ENCODE peak calls at places on chromosomes 1 and 21, in eight cellular contexts. D, N, L, H, Y, A, C and K are unnamed samples. For H3K9me3 and H3K36me3, the result is how much of the 10 kb centered on the place peaks cover.

GRCh38 chr21:16913010-16913409 is 599.8 kb upstream of the CXADR start:
- DNase-seq in H (no peak), A (no peak), N (no peak), Y (no peak), C (no peak), D (peak), L (peak), K (no peak)

GRCh38 chr1:24878775-24879742 is 51.0 kb downstream of the RUNX3 start:
- DNase-seq in N (no peak), H (no peak), L (no peak), D (no peak), Y (peak), C (no peak), A (peak), K (no peak)

GRCh38 chr1:7554343-7555270 is 216.5 kb upstream of the VAMP3 start:
- DNase-seq in L (no peak), Y (peak), C (no peak), H (no peak), D (peak), N (peak), A (no peak), K (no peak)

GRCh38 chr1:156246241-156246761 is 1.6 kb downstream of the PAQR6 start:
- DNase-seq in A (no peak), L (no peak), Y (no peak), C (no peak), N (no peak), D (no peak), H (no peak), K (no peak)

GRCh38 chr1:31981976-31982375 is 31.7 kb upstream of the KHDRBS1 start:
- DNase-seq in H (no peak), Y (no peak), A (no peak), N (no peak), C (no peak), D (no peak), L (no peak), K (no peak)

GRCh38 chr1:100037665-100038400 is 68.0 kb downstream of the SLC35A3 start:
- DNase-seq in Y (peak), H (peak), A (peak), C (peak), L (peak), N (peak), D (peak), K (peak)

GRCh38 chr1:214573386-214574358 is 22.3 kb upstream of the PTPN14 start:
- DNase-seq in L (no peak), Y (no peak), N (no peak), D (peak), H (no peak), C (no peak), A (no peak), K (no peak)

GRCh38 chr1:163346326-163346870 is 24.6 kb downstream of the NUF2 start:
- DNase-seq in N (no peak), L (no peak), H (no peak), A (no peak), D (no peak), C (no peak), Y (no peak), K (no peak)

GRCh38 chr1:209207126-209207700 is 376.3 kb upstream of the CAMK1G start:
- DNase-seq in Y (no peak), D (no peak), N (no peak), C (no peak), A (no peak), L (no peak), H (no peak), K (no peak)

GRCh38 chr1:20348326-20348910 is 57.7 kb downstream of the VWA5B1 start:
- DNase-seq in L (no peak), Y (no peak), H (no peak), D (no peak), C (no peak), A (no peak), N (no peak), K (no peak)

GRCh38 chr1:224175615-224176014 is 7.4 kb upstream of the DEGS1 start:
- DNase-seq in C (peak), A (no peak), D (peak), H (no peak), N (no peak), Y (no peak), L (no peak), K (peak)

GRCh38 chr21:43318841-43319781 is 107.8 kb downstream of the SIK1 start:
- DNase-seq in Y (no peak), N (peak), A (no peak), C (no peak), L (peak), D (no peak), H (no peak), K (no peak)

GRCh38 chr1:39317111-39317510 is 112.6 kb downstream of the MACF1 start:
- DNase-seq in H (no peak), C (no peak), N (no peak), L (no peak), Y (no peak), D (no peak), A (no peak), K (peak)

DNA sequence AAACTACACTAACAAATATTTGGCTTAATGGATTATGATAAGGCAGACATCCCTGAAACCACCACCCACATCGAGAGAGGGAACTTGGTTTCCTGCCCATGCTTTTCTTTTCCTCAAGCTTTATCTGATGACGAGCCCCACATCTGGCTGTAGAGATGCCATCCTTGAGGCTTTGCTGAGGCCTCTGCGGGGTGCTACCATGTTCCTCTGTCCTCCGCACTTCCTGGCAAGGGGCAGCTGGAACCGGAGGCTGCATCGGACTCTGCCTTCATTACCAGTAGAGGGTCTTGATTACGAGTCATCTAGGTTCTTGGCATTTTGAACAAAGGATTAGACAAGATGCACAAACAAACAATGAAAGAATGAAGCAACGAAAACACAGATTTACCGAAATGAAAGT is 21.7 kb upstream of the C1orf174 start:
- DNase-seq in H (no peak), N (peak), D (no peak), L (no peak), A (no peak), Y (no peak), C (no peak), K (no peak)
- H3K9me3 ChIP-seq in H (under half), N (under half), D (under half), L (under half), A (under half), Y (under half), C (under half), K (under half)

GRCh38 chr1:222457084-222457483 is 90.8 kb downstream of the HHIPL2 start:
- DNase-seq in C (no peak), L (no peak), Y (no peak), H (no peak), A (no peak), D (no peak), N (no peak), K (no peak)

GRCh38 chr1:222461941-222462340 is 86.0 kb downstream of the HHIPL2 start:
- DNase-seq in D (no peak), L (no peak), H (no peak), N (no peak), A (no peak), C (no peak), Y (no peak), K (no peak)

GRCh38 chr1:222462598-222462997 is 85.3 kb downstream of the HHIPL2 start:
- DNase-seq in A (no peak), L (no peak), N (no peak), D (no peak), H (no peak), Y (no peak), C (no peak), K (no peak)

GRCh38 chr1:222457513-222457912 is 90.4 kb downstream of the HHIPL2 start:
- DNase-seq in C (no peak), D (no peak), A (no peak), L (no peak), N (no peak), Y (no peak), H (no peak), K (no peak)

DNA sequence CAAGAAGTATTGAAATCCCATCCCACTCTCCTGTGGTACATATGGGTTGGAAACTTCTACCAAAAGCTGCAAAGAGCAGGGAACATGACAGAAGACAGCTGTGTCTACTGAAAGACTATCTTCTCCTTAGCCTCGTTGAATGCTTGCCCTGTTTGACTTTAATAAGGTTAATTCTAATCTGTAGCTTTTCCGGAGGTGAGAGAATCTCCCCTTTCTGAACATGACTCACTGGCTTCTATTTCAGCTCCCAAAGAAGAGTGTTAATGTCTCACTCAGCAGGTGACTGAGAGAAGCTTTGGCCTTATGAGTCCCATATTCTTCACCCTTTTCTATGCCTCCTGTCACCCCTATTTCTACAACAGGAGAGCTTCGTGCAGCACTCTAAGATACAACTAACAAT is 88.3 kb downstream of the HHIPL2 start:
- DNase-seq in H (no peak), N (no peak), D (no peak), Y (no peak), A (no peak), C (no peak), L (no peak), K (no peak)
- H3K36me3 ChIP-seq in H (under half), N (under half), D (under half), Y (under half), A (under half), C (under half), L (under half), K (under half)

DNA sequence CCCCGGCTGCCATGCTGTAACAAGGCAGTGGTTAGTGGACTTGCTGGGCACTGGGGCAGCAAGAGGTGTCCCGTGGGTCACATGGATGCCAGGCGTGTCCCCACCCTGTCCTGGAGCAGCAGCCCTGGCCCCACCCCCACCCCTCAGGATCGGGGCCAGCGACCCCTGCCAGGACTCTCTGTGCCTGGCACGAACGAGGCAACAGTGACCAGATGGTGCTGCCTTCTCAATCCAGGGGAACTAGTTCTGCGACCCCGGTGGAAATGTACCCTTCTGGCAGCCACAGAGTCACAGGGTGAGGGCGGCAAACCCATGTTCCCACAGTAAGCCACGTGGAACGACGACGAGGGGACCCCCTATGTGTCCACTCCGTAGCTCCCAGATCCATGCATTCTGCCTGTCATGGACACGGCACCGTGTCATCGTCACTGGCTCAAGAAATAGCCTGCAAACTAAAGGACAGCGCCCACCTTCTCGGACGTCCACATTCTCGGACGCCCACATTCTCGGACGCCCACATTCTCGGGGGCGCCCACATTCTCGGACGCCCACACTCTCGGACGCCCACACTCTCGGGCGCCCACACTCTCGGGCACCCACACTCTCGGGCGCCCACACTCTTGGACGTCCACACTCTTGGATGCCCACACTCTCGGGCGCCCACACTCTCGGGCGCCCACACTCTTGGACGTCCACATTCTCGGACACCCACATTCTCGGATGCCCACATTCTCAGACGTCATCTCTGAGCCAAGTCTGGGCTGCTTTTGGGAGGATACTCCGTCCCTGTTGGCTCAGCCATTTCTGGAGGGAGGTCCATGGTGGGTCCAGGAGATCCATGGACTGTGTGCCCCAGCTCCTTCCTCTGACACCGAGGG is 19.6 kb upstream of the ACTRT2 start:
- DNase-seq in C (no peak), D (no peak), Y (no peak), H (no peak), L (no peak), A (no peak), N (peak), K (no peak)
- H3K9me3 ChIP-seq in C (under half), D (under half), Y (under half), H (under half), L (under half), A (under half), N (under half), K (under half)

DNA sequence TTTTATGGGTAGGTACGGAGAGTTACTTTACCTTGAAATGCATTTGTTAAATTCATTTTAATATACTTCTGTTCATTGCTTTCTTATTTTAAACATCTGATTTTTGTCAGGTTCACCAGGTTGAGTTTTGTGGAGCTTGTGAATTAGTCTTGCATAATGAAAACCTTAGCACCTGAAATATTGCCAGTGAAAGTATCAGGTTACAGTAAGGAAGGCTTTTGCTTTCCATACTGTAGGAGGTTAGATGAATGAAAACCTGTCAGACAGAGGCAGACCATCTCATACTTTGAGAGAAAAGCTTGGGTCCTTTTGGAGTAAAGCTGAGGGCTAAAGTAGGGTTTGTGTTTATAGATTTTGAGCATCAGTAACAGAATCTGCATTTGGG is 34.7 kb downstream of the THRAP3 start:
- DNase-seq in Y (no peak), C (no peak), D (no peak), N (no peak), H (no peak), A (no peak), L (no peak), K (no peak)
- H3K36me3 ChIP-seq in Y (under half), C (under half), D (half or more), N (under half), H (under half), A (under half), L (under half), K (under half)

GRCh38 chr1:228245111-228245510 is 37.3 kb downstream of the OBSCN start:
- DNase-seq in C (no peak), A (no peak), N (no peak), D (no peak), Y (no peak), L (no peak), H (no peak), K (no peak)
- H3K9me3 ChIP-seq in C (under half), A (under half), N (under half), D (half or more), Y (under half), L (under half), H (under half), K (under half)

GRCh38 chr1:40998668-40999067 is 19.2 kb downstream of the CTPS1 start:
- DNase-seq in Y (no peak), N (no peak), H (no peak), D (no peak), C (no peak), A (no peak), L (no peak), K (no peak)
- H3K36me3 ChIP-seq in Y (half or more), N (under half), H (under half), D (half or more), C (under half), A (under half), L (half or more), K (half or more)

GRCh38 chr1:6269997-6270401 is 9.1 kb upstream of the GPR153 start:
- DNase-seq in A (no peak), C (no peak), N (no peak), H (no peak), D (no peak), L (no peak), Y (no peak), K (no peak)
- H3K9me3 ChIP-seq in A (under half), C (under half), N (under half), H (under half), D (under half), L (under half), Y (under half), K (under half)

DNA sequence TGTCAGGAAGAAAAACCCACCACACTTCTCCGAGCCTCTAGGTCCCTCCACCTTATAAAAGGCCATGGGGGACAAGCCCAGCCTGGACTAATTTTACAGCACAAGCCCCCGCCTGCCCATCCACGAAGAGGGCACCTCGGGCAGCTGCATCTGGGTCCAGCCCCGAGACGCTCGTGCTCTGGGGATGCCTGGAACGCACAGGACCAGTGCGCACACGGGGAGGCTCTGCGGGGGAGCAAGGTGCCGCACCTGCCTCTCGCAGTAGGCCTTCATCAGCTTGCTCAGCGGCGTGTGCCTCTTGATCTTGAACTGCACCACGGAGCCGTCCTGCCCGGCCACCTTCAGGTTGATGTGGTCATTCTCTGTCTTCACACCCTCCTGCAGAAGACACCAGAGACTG is 4.1 kb downstream of the SUMO3 start:
- DNase-seq in N (peak), L (no peak), Y (no peak), H (no peak), D (no peak), A (no peak), C (no peak), K (no peak)
- H3K36me3 ChIP-seq in N (under half), L (under half), Y (under half), H (under half), D (under half), A (under half), C (under half), K (under half)

DNA sequence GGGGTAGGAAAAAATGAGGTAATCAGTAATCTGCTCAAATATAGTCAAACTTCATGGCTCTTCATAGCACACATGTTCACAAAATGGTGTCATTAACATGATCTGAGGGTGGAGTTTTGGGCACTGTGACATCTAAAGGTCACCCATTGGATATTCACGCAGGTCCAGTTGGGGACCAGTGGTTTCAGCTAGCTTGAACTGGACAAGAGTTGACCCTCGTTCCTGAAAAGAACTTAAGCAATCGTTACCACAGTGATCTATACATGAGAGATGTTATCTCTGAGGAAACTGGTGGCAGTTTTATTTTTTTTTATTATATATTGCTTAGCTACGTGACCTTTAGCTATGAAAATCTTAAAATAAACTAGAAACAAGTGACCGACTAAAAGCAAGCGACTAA is 3.0 kb upstream of the OR2C3 start:
- DNase-seq in D (no peak), H (no peak), A (no peak), L (no peak), C (no peak), Y (no peak), N (no peak), K (no peak)
- H3K9me3 ChIP-seq in D (under half), H (under half), A (under half), L (under half), C (under half), Y (under half), N (under half), K (under half)